ENCODE peak calls at places on chromosome 4, in five cellular contexts. G is endodermal cell, W is kidney epithelial cell, S is left ventricle myocardium inferior, I is choroid plexus epithelial cell. U is an unnamed sample.

GRCh38 chr4:142960134-142960533 is 114.0 kb upstream of the INPP4B start:
- DNase-seq in G (no peak), W (no peak), S (no peak), I (peak; percentile 44), U (no peak)

GRCh38 chr4:102713096-102713495 is 47.7 kb downstream of the MANBA start:
- DNase-seq in G (no peak), W (peak; percentile 10), S (no peak), I (peak; percentile 63), U (no peak)

GRCh38 chr4:46945062-46945461 is 36.0 kb upstream of the COX7B2 start:
- DNase-seq in G (no peak), W (no peak), S (no peak), I (no peak), U (no peak)

GRCh38 chr4:184165291-184165690 is 52.4 kb downstream of the ENPP6 start:
- DNase-seq in G (peak; percentile 71), W (peak; percentile 31), S (no peak), I (peak; percentile 13), U (no peak)

GRCh38 chr4:172851534-172851933 is 317.1 kb upstream of the GALNT7 start:
- DNase-seq in G (no peak), W (no peak), S (no peak), I (peak; percentile 22), U (no peak)

GRCh38 chr4:158998624-158999023 is 104.3 kb upstream of the RAPGEF2 start:
- DNase-seq in G (no peak), W (peak; percentile 9), S (no peak), I (no peak), U (no peak)

GRCh38 chr4:37615059-37615719 is 71.0 kb downstream of the RELL1 start:
- DNase-seq in G (no peak), W (no peak), S (no peak), I (no peak), U (no peak)

GRCh38 chr4:1445716-1446445 is 39.6 kb upstream of the NKX1-1 start:
- DNase-seq in G (no peak), W (no peak), S (no peak), I (no peak), U (no peak)

GRCh38 chr4:25986807-25987206 is 72.8 kb downstream of the SMIM20 start:
- DNase-seq in G (peak; percentile 56), W (no peak), S (no peak), I (no peak), U (no peak)

GRCh38 chr4:74111576-74111975 is 12.6 kb upstream of the CXCL2 start:
- DNase-seq in G (no peak), W (no peak), S (no peak), I (no peak), U (no peak)

GRCh38 chr4:18291313-18291712 is 269.8 kb upstream of the LCORL start:
- DNase-seq in G (peak; percentile 51), W (no peak), S (no peak), I (no peak), U (no peak)

GRCh38 chr4:20203508-20203907 is 48.2 kb upstream of the SLIT2 start:
- DNase-seq in G (no peak), W (no peak), S (no peak), I (peak; percentile 83), U (no peak)

GRCh38 chr4:37597019-37597418 is 89.2 kb downstream of the RELL1 start:
- DNase-seq in G (no peak), W (no peak), S (no peak), I (peak; percentile 10), U (no peak)

GRCh38 chr4:76341063-76341462 is 34.5 kb downstream of the STBD1 start:
- DNase-seq in G (no peak), W (peak; percentile 31), S (no peak), I (peak; percentile 88), U (no peak)

GRCh38 chr4:10879411-10880110 is 195.0 kb upstream of the CLNK start:
- DNase-seq in G (no peak), W (no peak), S (no peak), I (peak; percentile 9), U (no peak)

GRCh38 chr4:8547108-8547911 is 32.9 kb upstream of the GPR78 start:
- DNase-seq in G (peak; percentile 79), W (peak; percentile 48), S (no peak), I (peak; percentile 60), U (no peak)

GRCh38 chr4:74426101-74426500 is 18.8 kb upstream of the AREG start:
- DNase-seq in G (no peak), W (no peak), S (no peak), I (peak; percentile 95), U (no peak)

DNA sequence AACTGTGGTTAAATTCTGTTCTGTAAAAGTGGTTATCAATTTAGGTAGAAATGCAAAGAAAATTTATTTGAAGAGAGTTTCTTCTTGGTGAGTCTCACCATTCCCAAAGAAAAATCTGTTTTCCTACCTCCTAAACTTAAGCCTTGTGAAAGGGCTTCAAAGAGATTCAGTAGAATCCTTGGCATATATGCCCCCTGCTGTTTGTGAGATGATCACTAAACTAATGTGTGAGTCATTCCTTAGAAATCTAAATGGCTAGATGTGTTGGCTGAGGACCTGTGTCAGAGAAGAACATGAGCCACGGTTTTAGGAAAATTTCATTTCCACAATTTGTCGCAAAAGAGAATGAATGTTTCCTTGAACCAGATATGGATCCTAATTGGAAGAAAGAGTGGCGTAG is 260.9 kb downstream of the SLC7A11 start:
- DNase-seq in G (no peak), W (no peak), S (no peak), I (peak; percentile 71), U (no peak)
- TF ChIP-seq CTCF in G (no peak), W (peak; percentile 18), S (no peak), I (no peak), U (no peak)

GRCh38 chr4:87565746-87566145 is 36.6 kb upstream of the SPARCL1 start:
- DNase-seq in G (no peak), W (no peak), S (no peak), I (no peak), U (no peak)
- TF ChIP-seq CTCF in G (no peak), W (no peak), S (no peak), I (no peak), U (no peak)

DNA sequence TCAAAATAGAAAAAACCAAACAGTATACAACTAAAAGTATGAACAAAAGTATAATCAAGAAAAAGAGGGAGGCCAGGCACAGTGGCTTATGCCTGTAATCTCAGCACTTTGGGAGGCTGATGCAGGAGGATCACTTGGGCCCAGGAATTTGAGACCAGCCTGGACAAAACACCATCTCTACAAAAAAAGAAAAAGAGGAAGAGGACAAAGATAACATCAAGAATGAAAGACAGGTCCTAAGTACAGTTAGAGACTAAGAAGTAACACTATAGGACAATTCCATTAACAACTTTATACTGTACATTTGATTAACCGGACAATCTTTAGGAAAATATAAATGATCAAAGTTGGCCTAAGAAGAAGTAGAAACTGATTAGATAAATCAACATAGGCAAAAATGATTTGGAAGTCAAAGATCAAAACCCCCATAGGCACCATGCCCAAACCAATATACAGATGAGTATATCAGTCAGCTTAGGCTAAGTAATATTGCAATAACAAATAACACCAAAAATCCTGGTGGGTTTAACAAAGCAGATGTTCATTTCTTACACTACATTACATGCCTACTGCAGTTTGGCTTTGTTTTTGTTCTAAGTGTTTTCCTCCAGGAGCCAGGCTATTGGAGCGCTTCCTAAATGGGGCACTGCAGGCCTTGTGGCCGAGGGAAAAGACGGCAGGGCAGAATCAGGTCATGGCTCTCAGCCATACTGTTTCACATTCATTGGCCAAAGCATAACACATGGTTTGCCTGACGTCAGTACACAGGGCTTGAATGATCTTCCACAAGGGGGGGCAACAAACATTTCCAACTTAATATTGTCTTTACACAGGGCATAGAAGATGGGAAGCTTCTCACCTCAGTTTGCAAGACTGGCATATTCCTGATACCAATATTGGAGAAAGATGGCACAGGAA is 42.2 kb upstream of the HGFAC start:
- DNase-seq in G (no peak), W (no peak), S (peak; percentile 21), I (peak; percentile 47), U (no peak)
- TF ChIP-seq CTCF in G (peak; percentile 35), W (no peak), S (no peak), I (peak; percentile 13), U (no peak)

DNA sequence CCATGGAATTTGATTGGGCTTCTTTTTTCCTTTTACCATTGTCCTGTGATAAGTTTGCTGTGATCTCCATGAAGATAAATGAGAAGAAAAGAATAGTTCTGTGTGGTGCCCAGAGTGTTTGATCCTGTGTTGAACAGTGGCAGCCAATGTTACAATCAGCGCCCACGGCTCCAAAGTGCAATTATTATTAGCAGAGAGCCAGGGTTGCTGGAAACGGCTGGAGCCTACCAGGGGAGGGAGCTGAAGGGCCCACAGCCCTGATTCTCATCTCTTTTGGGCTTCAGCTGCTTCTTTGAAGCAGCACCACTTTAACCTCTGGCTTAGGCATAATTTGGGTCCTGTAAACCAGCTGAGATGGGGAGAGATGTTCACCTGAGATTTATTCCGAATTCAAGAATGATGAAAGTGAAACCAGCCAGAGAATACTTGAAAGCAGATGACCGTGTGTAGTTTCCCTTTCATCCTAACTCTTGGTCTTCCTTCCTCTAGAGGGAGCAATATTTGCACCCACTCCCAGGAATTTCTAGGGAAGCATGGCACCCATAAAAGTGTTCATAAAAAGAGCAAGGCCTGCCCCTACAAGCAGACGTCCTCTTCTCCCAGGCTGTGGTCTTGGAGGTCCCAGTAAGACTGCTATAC is 298.3 kb downstream of the EVC2 start:
- DNase-seq in G (peak; percentile 48), W (no peak), S (no peak), I (no peak), U (no peak)
- TF ChIP-seq CTCF in G (peak; percentile 60), W (no peak), S (no peak), I (peak; percentile 24), U (no peak)

DNA sequence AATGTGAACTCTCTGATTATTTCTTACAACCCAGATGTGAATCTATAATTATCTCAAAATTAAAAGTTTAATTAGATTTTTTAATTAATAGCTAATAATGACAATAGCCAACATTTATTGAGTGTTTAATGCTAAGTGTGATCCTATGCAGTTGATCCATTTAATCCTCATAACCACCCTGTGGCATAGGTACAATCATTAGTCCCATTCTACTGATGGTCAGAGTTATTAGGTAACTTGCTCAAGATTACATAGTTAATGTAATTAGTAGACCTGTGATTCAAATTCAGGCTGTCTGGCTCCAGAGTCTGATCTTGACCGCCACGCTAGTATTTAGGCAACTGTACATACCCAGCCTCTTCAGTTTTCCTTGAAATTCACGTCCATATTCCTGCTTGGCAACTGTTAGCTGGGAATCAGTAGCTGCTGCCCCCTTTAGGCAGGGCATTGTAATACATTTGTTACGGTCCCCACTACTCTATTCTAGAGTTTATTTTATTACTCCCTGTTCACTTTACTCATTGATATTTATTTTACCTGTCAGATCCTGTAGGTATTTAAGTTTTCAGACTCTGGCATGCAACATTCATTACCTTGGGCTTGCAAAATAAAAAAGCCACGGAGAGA is 20.6 kb upstream of the TEC start:
- DNase-seq in G (peak; percentile 65), W (no peak), S (no peak), I (peak; percentile 41), U (no peak)
- TF ChIP-seq CTCF in G (peak; percentile 74), W (peak; percentile 47), S (peak; percentile 63), I (peak; percentile 79), U (no peak)

GRCh38 chr4:140252144-140252741 is 98.3 kb upstream of the MAML3 start:
- DNase-seq in G (peak; percentile 81), W (no peak), S (no peak), I (peak; percentile 30), U (no peak)
- TF ChIP-seq CTCF in G (peak; percentile 20), W (no peak), S (no peak), I (no peak), U (no peak)